ENCODE peak calls at places on chromosomes 12 and 14, in six cellular contexts. One of them, this sample, is unnamed.

GRCh38 chr12:26028953-26029740 is 70.7 kb downstream of the RASSF8 start:
- DNase-seq in IMR-90: peak; percentile 67
- DNase-seq in mesenchymal stem cell: peak; percentile 57
- DNase-seq in trophoblast cell: peak; percentile 68
- DNase-seq in H1: no peak
- DNase-seq in neuronal stem cell: peak; percentile 48
- DNase-seq in this sample: no peak

GRCh38 chr12:27573972-27574371 is 50.0 kb downstream of the PPFIBP1 start:
- DNase-seq in IMR-90: peak; percentile 97
- DNase-seq in mesenchymal stem cell: peak; percentile 94
- DNase-seq in trophoblast cell: no peak
- DNase-seq in H1: no peak
- DNase-seq in neuronal stem cell: no peak
- DNase-seq in this sample: no peak

GRCh38 chr12:68263366-68263765 is 10.0 kb upstream of the IL22 start:
- DNase-seq in IMR-90: peak; percentile 58
- DNase-seq in mesenchymal stem cell: peak; percentile 24
- DNase-seq in trophoblast cell: no peak
- DNase-seq in H1: no peak
- DNase-seq in neuronal stem cell: no peak
- DNase-seq in this sample: no peak

GRCh38 chr12:62854024-62854423 is 80.9 kb downstream of the PPM1H start:
- DNase-seq in IMR-90: no peak
- DNase-seq in mesenchymal stem cell: no peak
- DNase-seq in trophoblast cell: no peak
- DNase-seq in H1: no peak
- DNase-seq in neuronal stem cell: no peak
- DNase-seq in this sample: no peak

GRCh38 chr14:21092147-21093011 is 6.1 kb downstream of the ZNF219 start:
- DNase-seq in IMR-90: peak; percentile 67
- DNase-seq in mesenchymal stem cell: peak; percentile 68
- DNase-seq in trophoblast cell: peak; percentile 86
- DNase-seq in H1: no peak
- DNase-seq in neuronal stem cell: peak; percentile 79
- DNase-seq in this sample: peak; percentile 90

GRCh38 chr12:53192531-53193021 is 11.9 kb upstream of the CSAD start:
- DNase-seq in IMR-90: no peak
- DNase-seq in mesenchymal stem cell: no peak
- DNase-seq in trophoblast cell: no peak
- DNase-seq in H1: no peak
- DNase-seq in neuronal stem cell: no peak
- DNase-seq in this sample: no peak

GRCh38 chr12:107057071-107057834 is 36.1 kb downstream of the CRY1 start:
- DNase-seq in IMR-90: peak; percentile 33
- DNase-seq in mesenchymal stem cell: peak; percentile 16
- DNase-seq in trophoblast cell: peak; percentile 45
- DNase-seq in H1: no peak
- DNase-seq in neuronal stem cell: no peak
- DNase-seq in this sample: no peak

GRCh38 chr14:23984891-23985607 is 3.7 kb upstream of the DHRS4L2 start:
- DNase-seq in IMR-90: peak; percentile 86
- DNase-seq in mesenchymal stem cell: peak; percentile 61
- DNase-seq in trophoblast cell: peak; percentile 75
- DNase-seq in H1: no peak
- DNase-seq in neuronal stem cell: no peak
- DNase-seq in this sample: no peak

GRCh38 chr12:94783862-94784261 is 133.5 kb upstream of the TMCC3 start:
- DNase-seq in IMR-90: peak; percentile 57
- DNase-seq in mesenchymal stem cell: no peak
- DNase-seq in trophoblast cell: no peak
- DNase-seq in H1: no peak
- DNase-seq in neuronal stem cell: no peak
- DNase-seq in this sample: no peak

GRCh38 chr14:38731962-38732361 is 371.1 kb downstream of the SEC23A start:
- DNase-seq in IMR-90: no peak
- DNase-seq in mesenchymal stem cell: no peak
- DNase-seq in trophoblast cell: no peak
- DNase-seq in H1: no peak
- DNase-seq in neuronal stem cell: no peak
- DNase-seq in this sample: no peak

GRCh38 chr14:68417007-68417659 is 375.7 kb downstream of the ZFP36L1 start:
- DNase-seq in IMR-90: no peak
- DNase-seq in mesenchymal stem cell: no peak
- DNase-seq in trophoblast cell: no peak
- DNase-seq in H1: no peak
- DNase-seq in neuronal stem cell: no peak
- DNase-seq in this sample: no peak

GRCh38 chr12:123617580-123617979 is 15.7 kb downstream of the DDX55 start:
- DNase-seq in IMR-90: no peak
- DNase-seq in mesenchymal stem cell: no peak
- DNase-seq in trophoblast cell: no peak
- DNase-seq in H1: no peak
- DNase-seq in neuronal stem cell: no peak
- DNase-seq in this sample: peak; percentile 35

GRCh38 chr12:116459921-116460666 is 99.1 kb upstream of the MAP1LC3B2 start:
- DNase-seq in IMR-90: no peak
- DNase-seq in mesenchymal stem cell: no peak
- DNase-seq in trophoblast cell: peak; percentile 57
- DNase-seq in H1: no peak
- DNase-seq in neuronal stem cell: no peak
- DNase-seq in this sample: no peak

GRCh38 chr14:100781952-100782351 is 44.0 kb upstream of the MEG3 start:
- DNase-seq in IMR-90: no peak
- DNase-seq in mesenchymal stem cell: no peak
- DNase-seq in trophoblast cell: no peak
- DNase-seq in H1: no peak
- DNase-seq in neuronal stem cell: no peak
- DNase-seq in this sample: no peak

GRCh38 chr14:68492889-68493288 is 300.0 kb downstream of the ZFP36L1 start:
- DNase-seq in IMR-90: no peak
- DNase-seq in mesenchymal stem cell: no peak
- DNase-seq in trophoblast cell: no peak
- DNase-seq in H1: no peak
- DNase-seq in neuronal stem cell: no peak
- DNase-seq in this sample: no peak

GRCh38 chr12:6199531-6200265 is 502 bp upstream of the CD9 start:
- DNase-seq in IMR-90: no peak
- DNase-seq in mesenchymal stem cell: peak; percentile 71
- DNase-seq in trophoblast cell: peak; percentile 65
- DNase-seq in H1: no peak
- DNase-seq in neuronal stem cell: no peak
- DNase-seq in this sample: peak; percentile 84

GRCh38 chr12:130742112-130742511 is 26.0 kb upstream of the RIMBP2 start:
- DNase-seq in IMR-90: no peak
- DNase-seq in mesenchymal stem cell: no peak
- DNase-seq in trophoblast cell: no peak
- DNase-seq in H1: no peak
- DNase-seq in neuronal stem cell: no peak
- DNase-seq in this sample: no peak

GRCh38 chr12:107477946-107478610 is 207.5 kb upstream of the PWP1 start:
- DNase-seq in IMR-90: no peak
- DNase-seq in mesenchymal stem cell: no peak
- DNase-seq in trophoblast cell: peak; percentile 16
- DNase-seq in H1: no peak
- DNase-seq in neuronal stem cell: no peak
- DNase-seq in this sample: no peak

GRCh38 chr14:100654814-100655795 is 67.9 kb upstream of the BEGAIN start:
- DNase-seq in IMR-90: no peak
- DNase-seq in mesenchymal stem cell: no peak
- DNase-seq in trophoblast cell: peak; percentile 74
- DNase-seq in H1: no peak
- DNase-seq in neuronal stem cell: no peak
- DNase-seq in this sample: peak; percentile 66

GRCh38 chr14:35384386-35385041 is 20.0 kb downstream of the NFKBIA start:
- DNase-seq in IMR-90: peak; percentile 99
- DNase-seq in mesenchymal stem cell: peak; percentile 99
- DNase-seq in trophoblast cell: peak; percentile 48
- DNase-seq in H1: no peak
- DNase-seq in neuronal stem cell: no peak
- DNase-seq in this sample: no peak

GRCh38 chr14:91911474-91912032 is 35.9 kb downstream of the FBLN5 start:
- DNase-seq in IMR-90: peak; percentile 33
- DNase-seq in mesenchymal stem cell: peak; percentile 44
- DNase-seq in trophoblast cell: peak; percentile 64
- DNase-seq in H1: peak; percentile 46
- DNase-seq in neuronal stem cell: peak; percentile 26
- DNase-seq in this sample: peak; percentile 78

GRCh38 chr14:101916816-101917412 is 47.5 kb upstream of the DYNC1H1 start:
- DNase-seq in IMR-90: no peak
- DNase-seq in mesenchymal stem cell: no peak
- DNase-seq in trophoblast cell: no peak
- DNase-seq in H1: no peak
- DNase-seq in neuronal stem cell: no peak
- DNase-seq in this sample: no peak

GRCh38 chr12:31323466-31324115 is 2.4 kb downstream of the SINHCAF start:
- DNase-seq in IMR-90: no peak
- DNase-seq in mesenchymal stem cell: peak; percentile 70
- DNase-seq in trophoblast cell: peak; percentile 18
- DNase-seq in H1: no peak
- DNase-seq in neuronal stem cell: peak; percentile 18
- DNase-seq in this sample: peak; percentile 50

GRCh38 chr14:54343276-54344121 is 53.3 kb upstream of the CDKN3 start:
- DNase-seq in IMR-90: no peak
- DNase-seq in mesenchymal stem cell: no peak
- DNase-seq in trophoblast cell: no peak
- DNase-seq in H1: no peak
- DNase-seq in neuronal stem cell: no peak
- DNase-seq in this sample: no peak

GRCh38 chr14:99512110-99512449 is 30.9 kb downstream of the CCNK start:
- DNase-seq in IMR-90: no peak
- DNase-seq in mesenchymal stem cell: no peak
- DNase-seq in trophoblast cell: no peak
- DNase-seq in H1: no peak
- DNase-seq in neuronal stem cell: no peak
- DNase-seq in this sample: no peak

DNA sequence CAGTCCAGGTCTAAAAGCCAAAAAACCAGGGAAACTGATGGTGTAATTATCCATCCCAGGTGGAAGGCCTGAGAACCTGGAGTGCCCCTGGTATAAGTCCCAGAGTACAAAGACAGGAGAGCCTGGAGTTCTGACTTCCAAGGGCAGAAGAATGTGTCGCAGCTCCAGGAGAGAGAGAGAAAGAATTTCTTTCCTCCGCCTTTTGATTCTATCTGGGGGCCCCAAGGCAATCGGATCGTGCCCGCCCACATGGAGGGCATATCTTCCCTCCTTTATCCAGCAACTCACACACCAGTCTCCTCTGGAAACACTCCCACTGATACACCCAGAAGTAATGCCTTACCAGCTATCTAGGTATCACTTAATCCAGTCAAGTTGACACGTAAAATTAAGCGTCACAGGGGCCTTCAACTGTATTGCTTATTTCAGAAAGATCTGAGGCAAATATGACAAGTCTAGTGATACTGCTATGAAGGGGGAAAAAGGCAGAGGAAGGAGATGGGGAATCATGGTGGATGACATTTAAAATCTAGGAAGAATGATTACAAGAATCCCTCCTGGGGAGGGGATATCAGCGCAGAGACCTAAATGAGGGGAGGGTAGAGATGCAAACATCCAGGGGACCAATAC is 30.5 kb upstream of the LRP6 start:
- DNase-seq in IMR-90: no peak
- DNase-seq in mesenchymal stem cell: no peak
- DNase-seq in trophoblast cell: peak; percentile 55
- DNase-seq in H1: no peak
- DNase-seq in neuronal stem cell: no peak
- DNase-seq in this sample: no peak
- H3K14ac ChIP-seq in IMR-90: no peak overlapping the region
- H3K14ac ChIP-seq in mesenchymal stem cell: no peak overlapping the region
- H3K14ac ChIP-seq in trophoblast cell: no peak overlapping the region
- H3K14ac ChIP-seq in H1: no peak overlapping the region
- H3K14ac ChIP-seq in neuronal stem cell: peak overlapping the region; percentile 38
- H3K14ac ChIP-seq in this sample: no peak overlapping the region

DNA sequence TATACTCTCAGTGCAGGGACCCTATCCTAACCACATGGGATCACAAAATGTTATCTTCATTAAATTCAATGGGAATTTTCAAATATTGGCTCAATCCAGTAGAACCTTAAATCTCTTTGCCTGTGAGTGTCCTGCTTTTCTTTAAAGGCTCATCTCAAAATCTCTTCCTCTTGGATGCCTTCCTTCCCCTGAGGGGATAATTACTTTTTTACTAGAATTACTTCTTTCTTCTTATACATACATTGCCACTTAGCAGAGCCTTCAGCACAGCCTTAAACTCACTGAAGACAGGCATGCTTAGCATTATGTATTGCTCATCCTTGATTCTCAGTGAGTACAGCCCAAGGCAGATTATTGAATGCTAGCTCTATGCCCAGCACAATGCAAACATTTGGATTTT is 1918.0 kb upstream of the FLRT2 start:
- DNase-seq in IMR-90: no peak
- DNase-seq in mesenchymal stem cell: no peak
- DNase-seq in trophoblast cell: no peak
- DNase-seq in H1: no peak
- DNase-seq in neuronal stem cell: no peak
- DNase-seq in this sample: no peak
- H3K14ac ChIP-seq in IMR-90: peak overlapping the region; percentile 29
- H3K14ac ChIP-seq in mesenchymal stem cell: no peak overlapping the region
- H3K14ac ChIP-seq in trophoblast cell: no peak overlapping the region
- H3K14ac ChIP-seq in H1: no peak overlapping the region
- H3K14ac ChIP-seq in neuronal stem cell: no peak overlapping the region
- H3K14ac ChIP-seq in this sample: no peak overlapping the region

GRCh38 chr14:94656043-94656442 is 43.9 kb downstream of the SERPINA3 start:
- DNase-seq in IMR-90: no peak
- DNase-seq in mesenchymal stem cell: no peak
- DNase-seq in trophoblast cell: no peak
- DNase-seq in H1: no peak
- DNase-seq in neuronal stem cell: no peak
- DNase-seq in this sample: no peak

GRCh38 chr14:94655169-94655710 is 43.0 kb downstream of the SERPINA3 start:
- DNase-seq in IMR-90: no peak
- DNase-seq in mesenchymal stem cell: no peak
- DNase-seq in trophoblast cell: no peak
- DNase-seq in H1: no peak
- DNase-seq in neuronal stem cell: no peak
- DNase-seq in this sample: no peak

GRCh38 chr14:94663965-94664704 is 51.9 kb downstream of the SERPINA3 start:
- DNase-seq in IMR-90: no peak
- DNase-seq in mesenchymal stem cell: no peak
- DNase-seq in trophoblast cell: no peak
- DNase-seq in H1: no peak
- DNase-seq in neuronal stem cell: no peak
- DNase-seq in this sample: no peak

GRCh38 chr14:94665121-94665520 is 52.9 kb downstream of the SERPINA3 start:
- DNase-seq in IMR-90: peak; percentile 80
- DNase-seq in mesenchymal stem cell: no peak
- DNase-seq in trophoblast cell: peak; percentile 6
- DNase-seq in H1: no peak
- DNase-seq in neuronal stem cell: no peak
- DNase-seq in this sample: no peak

GRCh38 chr14:94659953-94660946 is 48.1 kb downstream of the SERPINA3 start:
- DNase-seq in IMR-90: no peak
- DNase-seq in mesenchymal stem cell: no peak
- DNase-seq in trophoblast cell: no peak
- DNase-seq in H1: no peak
- DNase-seq in neuronal stem cell: no peak
- DNase-seq in this sample: no peak
- H3K14ac ChIP-seq in IMR-90: no peak overlapping the region
- H3K14ac ChIP-seq in mesenchymal stem cell: no peak overlapping the region
- H3K14ac ChIP-seq in trophoblast cell: no peak overlapping the region
- H3K14ac ChIP-seq in H1: no peak overlapping the region
- H3K14ac ChIP-seq in neuronal stem cell: no peak overlapping the region
- H3K14ac ChIP-seq in this sample: no peak overlapping the region

GRCh38 chr12:118188690-118189371 is 52.9 kb downstream of the PEBP1 start:
- DNase-seq in IMR-90: peak; percentile 60
- DNase-seq in mesenchymal stem cell: peak; percentile 4
- DNase-seq in trophoblast cell: no peak
- DNase-seq in H1: no peak
- DNase-seq in neuronal stem cell: no peak
- DNase-seq in this sample: no peak
- H3K14ac ChIP-seq in IMR-90: peak overlapping the region; percentile 29
- H3K14ac ChIP-seq in mesenchymal stem cell: no peak overlapping the region
- H3K14ac ChIP-seq in trophoblast cell: no peak overlapping the region
- H3K14ac ChIP-seq in H1: no peak overlapping the region
- H3K14ac ChIP-seq in neuronal stem cell: no peak overlapping the region
- H3K14ac ChIP-seq in this sample: no peak overlapping the region